ENCODE peak calls at places on chromosome 4, in five cellular contexts. F is BE2C, J is IMR-90, Q is HFF-Myc, U is cardiac muscle cell. E is an unnamed sample.

GRCh38 chr4:113541933-113542332 is 219.6 kb downstream of the CAMK2D start:
- DNase-seq in F (no peak), J (peak; percentile 48), Q (no peak), U (no peak), E (no peak)

GRCh38 chr4:11488657-11489448 is 60.2 kb upstream of the HS3ST1 start:
- DNase-seq in F (no peak), J (no peak), Q (no peak), U (no peak), E (no peak)

GRCh38 chr4:6183740-6184139 is 16.6 kb downstream of the JAKMIP1 start:
- DNase-seq in F (no peak), J (no peak), Q (no peak), U (no peak), E (no peak)

GRCh38 chr4:89305712-89306437 is 1.7 kb downstream of the GPRIN3 start:
- DNase-seq in F (no peak), J (no peak), Q (no peak), U (no peak), E (no peak)

GRCh38 chr4:14652522-14652921 is 349.8 kb upstream of the CPEB2 start:
- DNase-seq in F (no peak), J (no peak), Q (no peak), U (no peak), E (no peak)

GRCh38 chr4:104677122-104677521 is 182.4 kb upstream of the CXXC4 start:
- DNase-seq in F (peak; percentile 64), J (no peak), Q (no peak), U (peak; percentile 52), E (no peak)

GRCh38 chr4:168070903-168071302 is 21.4 kb upstream of the ANXA10 start:
- DNase-seq in F (no peak), J (no peak), Q (no peak), U (no peak), E (no peak)

GRCh38 chr4:44326716-44327115 is 121.9 kb downstream of the KCTD8 start:
- DNase-seq in F (no peak), J (no peak), Q (no peak), U (no peak), E (no peak)

GRCh38 chr4:40915318-40916217 is 165.8 kb downstream of the NSUN7 start:
- DNase-seq in F (no peak), J (peak; percentile 57), Q (no peak), U (no peak), E (no peak)

GRCh38 chr4:150722908-150723362 is 141.0 kb downstream of the MAB21L2 start:
- DNase-seq in F (peak; percentile 85), J (no peak), Q (no peak), U (peak; percentile 8), E (no peak)

GRCh38 chr4:98260047-98260578 is 1.1 kb upstream of the RAP1GDS1 start:
- DNase-seq in F (peak; percentile 59), J (peak; percentile 10), Q (no peak), U (peak; percentile 67), E (no peak)

GRCh38 chr4:48706741-48707140 is 73.3 kb downstream of the FRYL start:
- DNase-seq in F (peak; percentile 12), J (no peak), Q (no peak), U (peak; percentile 57), E (no peak)

GRCh38 chr4:2186133-2186864 is 55.6 kb downstream of the HAUS3 start:
- DNase-seq in F (peak; percentile 56), J (peak; percentile 22), Q (no peak), U (peak; percentile 62), E (no peak)

GRCh38 chr4:37645736-37646135 is 40.4 kb downstream of the RELL1 start:
- DNase-seq in F (no peak), J (no peak), Q (no peak), U (no peak), E (no peak)

GRCh38 chr4:14345356-14345775 is 656.9 kb upstream of the CPEB2 start:
- DNase-seq in F (no peak), J (peak; percentile 66), Q (no peak), U (no peak), E (no peak)

GRCh38 chr4:87445964-87446363 is 23.6 kb downstream of the NUDT9 start:
- DNase-seq in F (no peak), J (no peak), Q (no peak), U (no peak), E (no peak)

DNA sequence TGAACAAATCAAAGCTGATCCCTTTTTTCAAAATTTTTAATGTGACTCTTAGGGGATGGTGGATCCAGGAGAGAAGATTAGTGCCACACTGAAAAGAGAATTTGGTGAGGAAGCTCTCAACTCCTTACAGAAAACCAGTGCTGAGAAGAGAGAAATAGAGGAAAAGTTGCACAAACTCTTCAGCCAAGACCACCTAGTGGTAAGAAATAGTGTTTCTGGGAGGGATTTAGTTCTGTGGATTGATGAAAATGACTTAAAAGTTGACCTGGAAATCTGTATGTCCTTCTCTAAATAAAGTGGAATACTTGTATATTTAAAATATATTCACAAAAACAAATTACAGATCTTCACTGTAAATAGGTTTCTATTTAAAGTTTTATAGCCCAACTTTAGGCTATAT is 29.2 kb downstream of the NUDT9 start:
- DNase-seq in F (no peak), J (no peak), Q (no peak), U (no peak), E (no peak)
- TF ChIP-seq CTCF in F (peak; percentile 39), J (no peak), Q (peak; percentile 9), U (no peak), E (peak; percentile 56)

DNA sequence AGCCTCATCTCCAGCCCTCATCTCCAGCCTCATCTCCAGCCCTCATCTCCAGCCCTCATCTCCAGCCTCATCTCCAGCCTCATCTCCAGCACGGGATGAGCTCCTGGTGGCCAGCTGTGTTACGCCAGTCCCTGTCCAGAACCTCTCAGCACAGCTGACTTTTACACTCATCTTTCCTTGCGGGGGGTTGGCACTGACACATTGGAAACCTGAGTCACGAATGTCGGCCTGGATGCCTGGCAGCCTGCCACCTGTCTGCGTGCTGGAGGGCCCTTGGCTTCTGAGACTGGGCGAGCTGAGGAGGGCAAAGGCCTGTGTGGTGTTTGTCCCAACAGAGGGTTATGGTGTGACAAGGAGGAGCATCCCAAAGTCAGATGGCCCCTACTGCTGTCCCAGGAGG is 66.1 kb upstream of the HGFAC start:
- DNase-seq in F (peak; percentile 50), J (peak; percentile 89), Q (peak; percentile 39), U (no peak), E (no peak)
- TF ChIP-seq CTCF in F (no peak), J (peak; percentile 8), Q (no peak), U (no peak), E (no peak)

GRCh38 chr4:53354012-53354722 is 11.7 kb downstream of the SCFD2 start:
- DNase-seq in F (no peak), J (no peak), Q (no peak), U (no peak), E (no peak)
- TF ChIP-seq CTCF in F (no peak), J (no peak), Q (no peak), U (no peak), E (no peak)

GRCh38 chr4:164977243-164978164 is at the start of gene TRIM61:
- DNase-seq in F (peak; percentile 89), J (peak; percentile 54), Q (no peak), U (peak; percentile 64), E (peak; percentile 71)
- TF ChIP-seq CTCF in F (peak; percentile 40), J (peak; percentile 4), Q (no peak), U (peak; percentile 26), E (no peak)

GRCh38 chr4:143558823-143559756 is 45.6 kb downstream of the SMARCA5 start:
- DNase-seq in F (peak; percentile 73), J (peak; percentile 20), Q (no peak), U (peak; percentile 57), E (no peak)
- TF ChIP-seq CTCF in F (peak; percentile 68), J (peak; percentile 3), Q (peak; percentile 36), U (peak; percentile 51), E (peak; percentile 19)